ENCODE peak calls at places on chromosomes 7 and 10, in six cellular contexts. J is PC-3, C is GM04504, S is hypothalamus, X is thoracic aorta, O is Daoy. W is an unnamed sample.

GRCh38 chr7:30796105-30796869 is 25.1 kb downstream of the MINDY4 start:
- DNase-seq in J (peak), C (peak), S (no peak), X (no peak), O (peak), W (no peak)

GRCh38 chr10:50988792-50989191 is 85.5 kb upstream of the PRKG1 start:
- DNase-seq in J (peak), C (no peak), S (no peak), X (no peak), O (no peak), W (no peak)

GRCh38 chr10:132364594-132364970 is 32.4 kb upstream of the PWWP2B start:
- DNase-seq in J (no peak), C (no peak), S (no peak), X (no peak), O (no peak), W (no peak)

GRCh38 chr7:46738713-46739220 is 817.7 kb upstream of the IGFBP3 start:
- DNase-seq in J (peak), C (no peak), S (no peak), X (no peak), O (no peak), W (no peak)

GRCh38 chr7:150784120-150784736 is 15.9 kb downstream of the TMEM176B start:
- DNase-seq in J (no peak), C (no peak), S (no peak), X (no peak), O (no peak), W (no peak)

GRCh38 chr7:110960811-110961210 is 130.1 kb upstream of the LRRN3 start:
- DNase-seq in J (no peak), C (no peak), S (no peak), X (no peak), O (no peak), W (no peak)

GRCh38 chr10:17708806-17709205 is 43.2 kb upstream of the TMEM236 start:
- DNase-seq in J (no peak), C (no peak), S (no peak), X (no peak), O (no peak), W (no peak)

GRCh38 chr10:119189811-119190282 is 11.2 kb upstream of the PRDX3 start:
- DNase-seq in J (no peak), C (no peak), S (no peak), X (no peak), O (peak), W (peak)

GRCh38 chr10:2968401-2968800 is 98.9 kb upstream of the PFKP start:
- DNase-seq in J (peak), C (peak), S (no peak), X (no peak), O (peak), W (no peak)

GRCh38 chr10:115918812-115919211 is 354.2 kb downstream of the GFRA1 start:
- DNase-seq in J (no peak), C (no peak), S (no peak), X (no peak), O (no peak), W (no peak)

GRCh38 chr7:138712652-138713051 is 11.5 kb upstream of the SVOPL start:
- DNase-seq in J (no peak), C (no peak), S (no peak), X (no peak), O (no peak), W (no peak)

GRCh38 chr7:44634187-44634838 is 27.9 kb downstream of the OGDH start:
- DNase-seq in J (no peak), C (no peak), S (no peak), X (no peak), O (peak), W (no peak)

GRCh38 chr7:1458676-1459511 is at the start of gene MICALL2:
- DNase-seq in J (peak), C (peak), S (peak), X (peak), O (peak), W (no peak)

GRCh38 chr7:117672433-117672832 is 192.6 kb downstream of the CFTR start:
- DNase-seq in J (peak), C (no peak), S (no peak), X (no peak), O (no peak), W (no peak)